ENCODE peak calls at places on chromosomes 3 and 15, in five cellular contexts. Z, Y, W, B and G are unnamed samples.

GRCh38 chr3:50146316-50146901 is 8.7 kb upstream of the SEMA3F start:
- DNase-seq in Z (no peak), Y (no peak), W (no peak), B (no peak), G (no peak)

GRCh38 chr3:43632269-43632733 is 10.5 kb upstream of the ANO10 start:
- DNase-seq in Z (no peak), Y (no peak), W (no peak), B (no peak), G (peak; percentile 16)

GRCh38 chr3:110246796-110247369 is 824.7 kb upstream of the NECTIN3 start:
- DNase-seq in Z (no peak), Y (no peak), W (no peak), B (no peak), G (no peak)

GRCh38 chr15:25058080-25058785 is 103.4 kb downstream of the SNRPN start:
- DNase-seq in Z (no peak), Y (peak; percentile 59), W (no peak), B (no peak), G (peak; percentile 32)

GRCh38 chr3:168157301-168157700 is 61.6 kb upstream of the GOLIM4 start:
- DNase-seq in Z (no peak), Y (no peak), W (no peak), B (no peak), G (no peak)

GRCh38 chr15:40594429-40594836 is 384 bp downstream of the KNL1 start:
- DNase-seq in Z (peak; percentile 64), Y (peak; percentile 70), W (no peak), B (peak; percentile 87), G (peak; percentile 77)

GRCh38 chr15:48307586-48307985 is 23.6 kb upstream of the DUT start:
- DNase-seq in Z (no peak), Y (no peak), W (no peak), B (no peak), G (no peak)

GRCh38 chr15:61080209-61081027 is 148.7 kb downstream of the RORA start:
- DNase-seq in Z (no peak), Y (no peak), W (no peak), B (no peak), G (no peak)

GRCh38 chr15:99618941-99619411 is 53.2 kb downstream of the MEF2A start:
- DNase-seq in Z (no peak), Y (no peak), W (no peak), B (peak; percentile 32), G (no peak)

DNA sequence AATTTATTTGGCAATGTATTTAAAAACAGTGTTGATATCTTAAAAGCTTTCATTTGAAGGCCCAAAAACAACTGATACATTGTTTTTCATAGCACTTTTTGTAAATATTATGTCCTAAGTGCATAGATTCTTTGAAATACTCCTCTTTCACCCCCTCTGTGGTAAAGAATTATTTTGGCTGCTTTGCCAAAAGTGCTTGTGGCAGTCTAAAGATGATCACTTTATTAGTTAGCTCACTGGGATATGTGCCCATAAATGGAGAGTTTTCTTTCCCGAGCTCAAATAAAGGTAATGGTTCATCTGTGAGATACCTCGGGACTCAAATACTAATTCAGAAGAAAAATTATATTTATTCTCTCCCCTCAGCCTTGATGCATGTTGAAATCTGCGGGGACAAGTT is 16.7 kb downstream of the AKAP13 start:
- DNase-seq in Z (no peak), Y (no peak), W (no peak), B (no peak), G (no peak)
- H3K4me1 ChIP-seq in Z (peaks cover 64% of the 10 kb centered on the region), Y (no peaks in the 10 kb centered on the region), W (peaks cover 11% of the 10 kb centered on the region), B (peaks cover 38% of the 10 kb centered on the region), G (peaks cover 26% of the 10 kb centered on the region)

GRCh38 chr3:171792549-171792948 is 17.7 kb downstream of the PLD1 start:
- DNase-seq in Z (no peak), Y (no peak), W (no peak), B (no peak), G (no peak)

GRCh38 chr3:171790898-171791694 is 19.2 kb downstream of the PLD1 start:
- DNase-seq in Z (no peak), Y (no peak), W (no peak), B (no peak), G (no peak)

GRCh38 chr3:171790574-171790897 is 19.7 kb downstream of the PLD1 start:
- DNase-seq in Z (no peak), Y (no peak), W (no peak), B (no peak), G (no peak)

GRCh38 chr3:171789759-171790505 is 20.4 kb downstream of the PLD1 start:
- DNase-seq in Z (no peak), Y (no peak), W (no peak), B (peak; percentile 29), G (no peak)

GRCh38 chr3:171791695-171792082 is 18.6 kb downstream of the PLD1 start:
- DNase-seq in Z (no peak), Y (no peak), W (no peak), B (no peak), G (peak; percentile 79)
- H3K27ac ChIP-seq in Z (peak overlapping the region; percentile 9), Y (no peak overlapping the region), W (no peak overlapping the region), B (no peak overlapping the region), G (peak overlapping the region; percentile 76)

GRCh38 chr3:72388117-72388516 is 460.1 kb downstream of the SHQ1 start:
- DNase-seq in Z (no peak), Y (no peak), W (no peak), B (no peak), G (no peak)

GRCh38 chr3:72384602-72385001 is 463.6 kb downstream of the SHQ1 start:
- DNase-seq in Z (no peak), Y (no peak), W (no peak), B (no peak), G (no peak)

GRCh38 chr3:72388644-72389043 is 459.6 kb downstream of the SHQ1 start:
- DNase-seq in Z (no peak), Y (no peak), W (no peak), B (no peak), G (no peak)

GRCh38 chr3:72385172-72385571 is 463.1 kb downstream of the SHQ1 start:
- DNase-seq in Z (no peak), Y (no peak), W (no peak), B (no peak), G (no peak)

DNA sequence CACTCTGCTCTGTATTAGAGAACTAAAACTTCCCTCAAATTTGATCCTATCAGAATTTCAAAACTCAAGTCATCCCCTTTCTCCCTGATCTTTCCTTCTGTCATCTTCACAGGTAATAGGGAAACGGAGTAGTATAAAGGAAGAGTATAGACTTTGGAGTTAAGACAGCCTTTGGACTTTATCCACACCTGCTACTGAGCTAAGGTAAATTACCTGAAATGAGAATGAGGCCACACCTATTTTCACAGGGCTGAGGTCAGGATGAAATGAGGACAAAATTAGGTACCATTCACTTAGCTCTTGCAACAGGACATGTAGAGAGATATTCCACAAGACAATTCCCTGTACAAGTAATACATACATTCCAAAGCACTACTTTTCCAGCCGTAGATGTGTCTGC is 461.9 kb downstream of the SHQ1 start:
- DNase-seq in Z (no peak), Y (no peak), W (no peak), B (no peak), G (no peak)
- H3K4me1 ChIP-seq in Z (peaks cover 75% of the 10 kb centered on the region), Y (no peaks in the 10 kb centered on the region), W (peaks cover 4% of the 10 kb centered on the region), B (peaks cover 15% of the 10 kb centered on the region), G (peaks cover 16% of the 10 kb centered on the region)

GRCh38 chr3:190012784-190013183 is 107.9 kb downstream of the P3H2 start:
- DNase-seq in Z (no peak), Y (no peak), W (no peak), B (no peak), G (no peak)

GRCh38 chr3:190012314-190012782 is 108.3 kb downstream of the P3H2 start:
- DNase-seq in Z (no peak), Y (no peak), W (no peak), B (peak; percentile 13), G (no peak)

GRCh38 chr3:190014940-190015339 is 105.8 kb downstream of the P3H2 start:
- DNase-seq in Z (no peak), Y (no peak), W (no peak), B (no peak), G (no peak)

GRCh38 chr3:190016966-190017365 is 103.7 kb downstream of the P3H2 start:
- DNase-seq in Z (no peak), Y (no peak), W (no peak), B (no peak), G (no peak)

DNA sequence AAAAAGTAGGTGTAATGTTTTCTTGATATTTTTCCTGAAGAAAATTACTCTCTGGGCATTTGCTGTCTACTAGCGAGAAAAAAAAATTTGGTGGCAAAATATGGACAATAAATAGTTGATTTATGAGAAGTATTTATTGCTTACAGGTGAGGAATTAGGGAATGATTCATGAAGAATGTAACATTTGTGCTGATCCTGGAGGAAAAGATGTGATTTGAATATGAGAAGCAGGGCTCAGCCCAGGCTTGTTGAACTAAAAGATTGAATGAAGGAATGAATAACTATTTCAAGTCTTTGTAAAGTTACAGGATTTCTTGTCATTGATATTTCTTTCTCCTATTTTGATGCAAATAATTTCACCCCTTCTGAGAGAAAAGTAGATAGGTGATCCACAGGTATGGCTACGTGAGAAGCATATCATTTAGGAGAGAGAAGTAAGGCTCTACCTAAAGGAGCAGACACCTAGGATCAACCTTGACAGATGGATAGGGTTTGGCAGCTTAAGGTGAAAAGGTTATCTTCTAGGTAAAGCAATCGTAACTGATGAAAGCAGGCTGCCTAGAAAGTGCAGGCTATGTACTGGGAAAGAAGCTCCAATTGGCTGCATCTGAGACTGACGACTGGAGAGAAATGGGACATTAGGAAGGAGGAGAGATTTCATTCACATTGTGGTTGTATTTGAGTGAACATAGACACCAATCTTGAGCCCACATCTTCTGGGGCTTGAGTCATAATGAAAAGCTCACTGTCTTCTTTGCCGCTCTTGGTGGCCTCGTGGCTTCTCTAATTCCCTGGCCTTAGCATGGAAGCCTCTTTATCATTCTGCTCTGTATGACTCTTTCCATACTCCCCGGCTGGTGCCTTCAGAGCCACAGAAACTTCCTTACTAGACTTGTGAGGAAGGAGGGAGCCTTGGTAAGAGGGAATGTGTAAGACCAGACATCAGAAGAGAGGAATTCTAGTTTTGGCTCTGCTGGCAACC is 106.5 kb downstream of the P3H2 start:
- DNase-seq in Z (no peak), Y (no peak), W (no peak), B (no peak), G (no peak)
- H3K27ac ChIP-seq in Z (no peak overlapping the region), Y (no peak overlapping the region), W (no peak overlapping the region), B (no peak overlapping the region), G (no peak overlapping the region)

DNA sequence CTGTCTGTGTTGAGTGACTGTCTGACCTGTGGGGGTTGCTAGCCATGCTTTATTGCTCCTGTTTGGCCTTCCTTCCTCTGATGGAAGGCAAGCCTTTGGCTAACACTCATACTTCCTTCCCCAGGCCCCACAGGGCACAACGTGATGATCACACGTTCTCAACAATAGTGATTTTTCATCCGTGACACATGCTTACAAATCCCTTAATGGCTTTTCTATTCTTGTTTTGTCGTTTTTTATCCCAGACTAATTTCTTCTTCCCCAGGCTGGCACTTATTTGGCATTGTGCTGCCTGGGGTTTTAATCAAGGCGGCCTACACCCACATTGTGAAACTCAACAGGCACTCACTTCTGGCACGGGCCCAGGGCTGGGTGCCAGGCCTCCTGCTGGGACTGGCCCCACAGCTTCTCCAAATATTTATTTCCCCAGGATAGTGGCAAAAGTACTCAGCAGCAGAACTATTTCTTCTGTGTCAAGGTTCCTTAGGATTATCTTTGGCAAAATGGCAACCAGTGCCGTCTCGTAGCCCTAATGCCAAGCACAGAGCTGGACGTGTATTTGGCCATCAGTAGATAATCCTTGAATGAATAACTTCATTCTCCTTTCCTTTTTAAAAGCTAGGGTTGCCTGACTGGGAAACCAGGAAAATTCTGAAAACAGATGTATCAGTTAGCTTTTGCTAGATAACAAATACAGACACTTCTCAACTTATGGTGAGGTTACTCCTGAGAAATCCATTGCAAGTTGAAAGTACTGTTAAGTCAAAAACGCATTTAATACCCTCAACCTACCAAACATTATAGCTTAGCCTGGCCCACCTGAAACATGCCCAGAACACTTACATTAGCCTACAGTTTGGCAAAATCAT is 30.6 kb downstream of the CMTM7 start:
- DNase-seq in Z (peak; percentile 91), Y (peak; percentile 96), W (no peak), B (no peak), G (peak; percentile 75)
- H3K4me1 ChIP-seq in Z (peaks cover 40% of the 10 kb centered on the region), Y (no peaks in the 10 kb centered on the region), W (peaks cover 43% of the 10 kb centered on the region), B (peaks cover 18% of the 10 kb centered on the region), G (peaks cover 36% of the 10 kb centered on the region)